ENCODE peak calls at places on chromosomes 7 and 10, in four cellular contexts. S is IMR-90, M is HT1080, B is nephron progenitor cell. V is an unnamed sample.

GRCh38 chr7:127021019-127021738 is 231.6 kb downstream of the GRM8 start:
- DNase-seq in S (no peak), M (no peak), B (no peak), V (no peak)

GRCh38 chr10:110311357-110311949 is 6.7 kb upstream of the SMNDC1 start:
- DNase-seq in S (peak), B (peak), M (peak), V (peak)

GRCh38 chr10:71342850-71343773 is 24.1 kb downstream of the SLC29A3 start:
- DNase-seq in S (peak), M (no peak), B (no peak), V (no peak)

GRCh38 chr7:100435401-100436304 is 644 bp downstream of the PPP1R35 start:
- DNase-seq in S (no peak), M (no peak), B (peak), V (no peak)

GRCh38 chr7:48708635-48709034 is 215.7 kb upstream of the CDC14C start:
- DNase-seq in M (no peak), B (peak), S (no peak), V (no peak)

GRCh38 chr10:11035318-11035920 is 17.7 kb downstream of the CELF2 start:
- DNase-seq in B (no peak), S (peak), M (peak), V (peak)

GRCh38 chr7:106957766-106958165 is 86.7 kb upstream of the PRKAR2B start:
- DNase-seq in M (peak), B (no peak), S (no peak), V (no peak)

GRCh38 chr7:78967046-78967445 is 486.4 kb downstream of the MAGI2 start:
- DNase-seq in M (peak), S (peak), B (no peak), V (no peak)

GRCh38 chr10:99234739-99235468 is 748 bp downstream of the HPSE2 start:
- DNase-seq in S (peak), B (no peak), M (no peak), V (no peak)

GRCh38 chr10:125014984-125015944 is 73.3 kb downstream of the ZRANB1 start:
- DNase-seq in S (no peak), B (no peak), M (no peak), V (no peak)

GRCh38 chr7:131068604-131069021 is 259.1 kb upstream of the MKLN1 start:
- DNase-seq in S (peak), M (no peak), B (no peak), V (peak)

GRCh38 chr10:23918090-23918704 is 290.7 kb upstream of the KIAA1217 start:
- DNase-seq in B (peak), M (no peak), S (no peak), V (no peak)

GRCh38 chr7:35333265-35333664 is 79.4 kb upstream of the TBX20 start:
- DNase-seq in M (no peak), B (no peak), S (no peak), V (no peak)

GRCh38 chr10:110500515-110500905 is 2.8 kb downstream of the DUSP5 start:
- DNase-seq in S (peak), M (peak), B (no peak), V (peak)

GRCh38 chr10:104045151-104046089 is 40.3 kb downstream of the COL17A1 start:
- DNase-seq in B (peak), S (peak), M (peak), V (peak)

GRCh38 chr10:126302195-126302594 is 86.1 kb downstream of the ADAM12 start:
- DNase-seq in B (no peak), S (no peak), M (no peak), V (no peak)

GRCh38 chr7:2843711-2844152 is 376 bp downstream of the GNA12 start:
- DNase-seq in S (peak), M (no peak), B (no peak), V (no peak)

GRCh38 chr10:102402512-102402896 is 7.0 kb downstream of the NFKB2 start:
- DNase-seq in M (no peak), S (no peak), B (no peak), V (no peak)